ENCODE peak calls at places on chromosome 14, in four cellular contexts. One of them, this sample, is unnamed.

GRCh38 chr14:64234877-64235651 is 59.1 kb downstream of the ESR2 start:
- DNase-seq in AG10803: no peak
- DNase-seq in substantia nigra: no peak
- DNase-seq in NK-92 treated with Interleukin-12 subunit alpha and Interleukin-12 subunit beta, amount 100 ng/mL, for 24 hours: no peak
- DNase-seq in this sample: peak; percentile 61

GRCh38 chr14:95123895-95124579 is 33.3 kb downstream of the DICER1 start:
- DNase-seq in AG10803: no peak
- DNase-seq in substantia nigra: peak; percentile 31
- DNase-seq in NK-92 treated with Interleukin-12 subunit alpha and Interleukin-12 subunit beta, amount 100 ng/mL, for 24 hours: no peak
- DNase-seq in this sample: no peak

GRCh38 chr14:34328178-34328577 is 133.9 kb downstream of the SPTSSA start:
- DNase-seq in AG10803: no peak
- DNase-seq in substantia nigra: no peak
- DNase-seq in NK-92 treated with Interleukin-12 subunit alpha and Interleukin-12 subunit beta, amount 100 ng/mL, for 24 hours: no peak
- DNase-seq in this sample: no peak

GRCh38 chr14:53249059-53249458 is 95.9 kb upstream of the DDHD1 start:
- DNase-seq in AG10803: no peak
- DNase-seq in substantia nigra: no peak
- DNase-seq in NK-92 treated with Interleukin-12 subunit alpha and Interleukin-12 subunit beta, amount 100 ng/mL, for 24 hours: no peak
- DNase-seq in this sample: no peak

GRCh38 chr14:72142328-72142727 is 210.1 kb downstream of the RGS6 start:
- DNase-seq in AG10803: no peak
- DNase-seq in substantia nigra: no peak
- DNase-seq in NK-92 treated with Interleukin-12 subunit alpha and Interleukin-12 subunit beta, amount 100 ng/mL, for 24 hours: no peak
- DNase-seq in this sample: peak; percentile 29

GRCh38 chr14:23335623-23336022 is 14.4 kb downstream of the PABPN1 start:
- DNase-seq in AG10803: no peak
- DNase-seq in substantia nigra: no peak
- DNase-seq in NK-92 treated with Interleukin-12 subunit alpha and Interleukin-12 subunit beta, amount 100 ng/mL, for 24 hours: no peak
- DNase-seq in this sample: no peak

GRCh38 chr14:95741051-95741490 is 27.1 kb upstream of the TCL1A start:
- DNase-seq in AG10803: no peak
- DNase-seq in substantia nigra: no peak
- DNase-seq in NK-92 treated with Interleukin-12 subunit alpha and Interleukin-12 subunit beta, amount 100 ng/mL, for 24 hours: peak; percentile 4
- DNase-seq in this sample: peak; percentile 87

GRCh38 chr14:73943083-73943482 is 6.8 kb downstream of the FAM161B start:
- DNase-seq in AG10803: peak; percentile 75
- DNase-seq in substantia nigra: no peak
- DNase-seq in NK-92 treated with Interleukin-12 subunit alpha and Interleukin-12 subunit beta, amount 100 ng/mL, for 24 hours: peak; percentile 8
- DNase-seq in this sample: no peak

GRCh38 chr14:103719766-103720165 is 4.2 kb downstream of the ZFYVE21 start:
- DNase-seq in AG10803: no peak
- DNase-seq in substantia nigra: no peak
- DNase-seq in NK-92 treated with Interleukin-12 subunit alpha and Interleukin-12 subunit beta, amount 100 ng/mL, for 24 hours: no peak
- DNase-seq in this sample: no peak

GRCh38 chr14:20706657-20707355 is 18.2 kb downstream of the ANG start:
- DNase-seq in AG10803: no peak
- DNase-seq in substantia nigra: no peak
- DNase-seq in NK-92 treated with Interleukin-12 subunit alpha and Interleukin-12 subunit beta, amount 100 ng/mL, for 24 hours: no peak
- DNase-seq in this sample: no peak